ENCODE peak calls at places on chromosome 18, in six cellular contexts. C is adrenal gland, E is aorta, J is fibroblast of lung, P is NT2/D1, O is heart left ventricle. S is an unnamed sample. For H3K36me3, the result is how much of the 10 kb centered on the place peaks cover.

GRCh38 chr18:58150772-58151171 is 106.7 kb downstream of the NEDD4L start:
- DNase-seq in C (no peak), E (no peak), J (no peak), P (no peak), O (no peak), S (no peak)

GRCh38 chr18:51153659-51154371 is 43.7 kb downstream of the MEX3C start:
- DNase-seq in C (no peak), E (no peak), J (no peak), P (no peak), O (no peak), S (no peak)

GRCh38 chr18:69898241-69898861 is 49.3 kb downstream of the CD226 start:
- DNase-seq in C (no peak), E (no peak), J (no peak), P (no peak), O (no peak), S (no peak)

GRCh38 chr18:57776354-57776753 is 26.8 kb downstream of the ATP8B1 start:
- DNase-seq in C (no peak), E (no peak), J (no peak), P (no peak), O (no peak), S (no peak)

GRCh38 chr18:10270160-10270571 is 184.3 kb upstream of the APCDD1 start:
- DNase-seq in C (no peak), E (no peak), J (peak), P (no peak), O (peak), S (no peak)

GRCh38 chr18:27413495-27414401 is 228.6 kb upstream of the CHST9 start:
- DNase-seq in C (no peak), E (no peak), J (peak), P (no peak), O (peak), S (no peak)

GRCh38 chr18:54316071-54316820 is 41.4 kb downstream of the STARD6 start:
- DNase-seq in C (no peak), E (no peak), J (no peak), P (no peak), O (no peak), S (no peak)

GRCh38 chr18:24181806-24182205 is 42.9 kb downstream of the CABYR start:
- DNase-seq in C (no peak), E (no peak), J (no peak), P (no peak), O (no peak), S (no peak)

GRCh38 chr18:77897606-77898005 is 648.0 kb downstream of the GALR1 start:
- DNase-seq in C (no peak), E (no peak), J (no peak), P (no peak), O (no peak), S (no peak)

GRCh38 chr18:55334875-55335274 is 253.1 kb downstream of the TCF4 start:
- DNase-seq in C (no peak), E (no peak), J (no peak), P (no peak), O (peak), S (no peak)

GRCh38 chr18:32801236-32801635 is 28.4 kb upstream of the KLHL14 start:
- DNase-seq in C (no peak), E (no peak), J (no peak), P (no peak), O (no peak), S (no peak)

GRCh38 chr18:5370332-5370731 is 74.8 kb upstream of the ZBTB14 start:
- DNase-seq in C (no peak), E (no peak), J (peak), P (no peak), O (no peak), S (no peak)

GRCh38 chr18:8260319-8260718 is 348.9 kb upstream of the RAB12 start:
- DNase-seq in C (no peak), E (no peak), J (no peak), P (peak), O (no peak), S (no peak)

GRCh38 chr18:64132871-64133270 is 16.0 kb downstream of the LINC00305 start:
- DNase-seq in C (no peak), E (no peak), J (no peak), P (no peak), O (no peak), S (no peak)

GRCh38 chr18:33579147-33579867 is 1.3 kb downstream of the ASXL3 start:
- DNase-seq in C (no peak), E (no peak), J (peak), P (no peak), O (no peak), S (no peak)

GRCh38 chr18:54764786-54765185 is 63.5 kb upstream of the RAB27B start:
- DNase-seq in C (no peak), E (no peak), J (no peak), P (no peak), O (no peak), S (no peak)

GRCh38 chr18:8279931-8280330 is 329.3 kb upstream of the RAB12 start:
- DNase-seq in C (no peak), E (no peak), J (no peak), P (no peak), O (no peak), S (no peak)

GRCh38 chr18:25176516-25177042 is 175.4 kb downstream of the ZNF521 start:
- DNase-seq in C (no peak), E (no peak), J (no peak), P (no peak), O (no peak), S (no peak)

GRCh38 chr18:33812186-33812585 is 234.2 kb downstream of the ASXL3 start:
- DNase-seq in C (no peak), E (no peak), J (no peak), P (no peak), O (no peak), S (no peak)

GRCh38 chr18:76874643-76875389 is 52.5 kb downstream of the ZNF236 start:
- DNase-seq in C (no peak), E (no peak), J (peak), P (peak), O (no peak), S (no peak)

GRCh38 chr18:73848656-73849055 is 299.0 kb downstream of the FBXO15 start:
- DNase-seq in C (no peak), E (no peak), J (peak), P (no peak), O (no peak), S (no peak)

DNA sequence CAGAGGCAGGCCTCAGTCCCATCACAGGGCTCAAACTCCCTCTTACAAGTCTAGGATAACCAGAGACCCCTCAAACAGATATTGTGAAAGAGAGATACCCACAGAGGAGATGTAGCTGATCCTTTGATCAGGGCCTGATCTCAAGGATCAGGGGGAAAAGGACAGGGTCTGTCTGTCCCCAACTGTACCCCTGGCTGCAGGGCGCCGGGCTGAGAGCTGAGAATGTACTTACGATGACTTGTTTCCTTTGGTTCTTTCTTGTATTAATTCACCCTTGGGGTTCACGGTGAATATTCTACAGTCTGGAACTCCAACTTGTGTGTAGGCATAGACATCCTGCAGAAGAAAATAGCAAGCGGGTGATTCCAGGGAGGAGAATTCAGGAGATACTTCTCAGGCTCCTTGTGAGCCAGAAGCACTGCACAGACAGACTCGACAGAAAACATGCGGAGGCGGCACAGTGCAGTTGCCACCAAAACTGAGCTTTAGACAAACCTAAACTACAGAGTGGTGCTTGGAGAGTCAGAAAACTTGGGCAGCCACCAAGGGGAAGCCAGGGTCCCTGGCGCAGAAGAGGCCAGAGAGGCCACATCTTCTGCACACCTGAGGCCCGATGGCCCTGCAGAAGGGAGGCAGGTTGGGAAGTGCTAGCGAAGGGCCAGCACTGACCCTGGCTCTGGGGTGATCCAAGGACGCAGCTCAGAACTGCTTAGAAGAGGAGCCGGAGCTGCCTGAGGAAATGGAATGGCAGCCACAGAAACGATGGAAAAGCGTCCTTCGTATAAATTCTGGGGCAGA is 73.9 kb downstream of the EMILIN2 start:
- DNase-seq in C (no peak), E (no peak), J (no peak), P (no peak), O (no peak), S (peak)
- H3K36me3 ChIP-seq in C (under half), E (under half), J (under half), P (half or more), O (under half), S (under half)

DNA sequence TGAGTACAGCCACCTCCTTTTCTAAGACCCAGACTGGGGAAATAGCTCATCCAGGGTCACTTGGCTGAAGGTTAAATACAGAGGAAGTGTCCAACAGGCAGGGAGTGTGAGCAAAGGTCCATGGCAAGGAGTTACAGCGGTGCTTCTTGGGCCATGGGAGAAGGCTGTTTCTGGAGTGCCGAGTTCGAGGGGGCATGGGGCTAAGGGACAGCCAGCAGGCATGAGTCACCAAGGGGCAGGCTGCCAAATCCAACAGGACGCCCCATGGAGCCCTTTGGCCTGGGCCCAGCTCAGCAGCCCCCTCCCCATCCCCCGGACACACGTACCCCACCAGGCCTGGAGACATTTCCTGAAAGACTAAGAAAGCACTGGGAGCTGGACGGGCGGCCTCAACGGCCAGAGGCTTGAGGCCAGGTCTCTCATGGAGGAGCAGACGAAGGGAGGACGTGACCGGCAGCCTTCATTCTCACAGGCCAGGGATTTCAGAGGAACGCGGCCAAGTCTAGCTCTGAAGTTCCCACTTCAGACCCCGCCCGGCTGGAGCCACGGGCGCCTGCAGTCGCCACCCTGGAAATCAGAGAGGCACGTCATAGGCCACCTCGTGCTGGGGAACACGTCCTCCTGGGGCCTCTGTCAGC is 160.4 kb downstream of the SMAD7 start:
- DNase-seq in C (peak), E (peak), J (peak), P (no peak), O (peak), S (no peak)
- H3K4me3 ChIP-seq in C (no peak), E (no peak), J (no peak), P (no peak), O (no peak), S (no peak)

GRCh38 chr18:11886629-11887028 is 21.5 kb downstream of the MPPE1 start:
- DNase-seq in C (no peak), E (no peak), J (no peak), P (no peak), O (no peak), S (no peak)
- H3K36me3 ChIP-seq in C (under half), E (under half), J (under half), P (under half), O (under half), S (under half)

GRCh38 chr18:12637901-12638633 is 19.8 kb downstream of the SPIRE1 start:
- DNase-seq in C (no peak), E (no peak), J (no peak), P (no peak), O (no peak), S (no peak)

GRCh38 chr18:12637393-12637792 is 20.5 kb downstream of the SPIRE1 start:
- DNase-seq in C (no peak), E (no peak), J (no peak), P (no peak), O (no peak), S (no peak)

GRCh38 chr18:12638634-12639124 is 19.2 kb downstream of the SPIRE1 start:
- DNase-seq in C (no peak), E (no peak), J (no peak), P (no peak), O (no peak), S (no peak)

GRCh38 chr18:12639990-12640880 is 17.7 kb downstream of the SPIRE1 start:
- DNase-seq in C (no peak), E (no peak), J (peak), P (no peak), O (peak), S (no peak)

DNA sequence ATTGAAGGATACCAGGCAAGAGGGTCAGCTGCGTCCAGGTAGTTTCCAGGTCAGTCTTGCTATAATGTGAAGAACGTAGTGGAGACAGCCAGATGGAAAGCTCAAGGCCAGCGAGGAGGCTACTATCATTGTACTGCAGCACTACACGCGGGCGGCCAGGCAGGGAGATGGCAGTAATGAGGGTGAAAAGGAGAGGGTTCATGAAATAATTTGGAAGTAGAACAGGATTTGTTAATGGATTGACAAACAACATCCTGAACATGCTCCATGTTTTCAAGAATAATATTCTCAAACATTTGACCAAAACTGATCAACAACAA is 17.1 kb downstream of the SPIRE1 start:
- DNase-seq in C (no peak), E (no peak), J (no peak), P (no peak), O (no peak), S (no peak)
- H3K4me3 ChIP-seq in C (no peak), E (no peak), J (no peak), P (no peak), O (no peak), S (no peak)

S was measured in vagina.